ENCODE peak calls at places on chromosomes 4 and X, in ten cellular contexts. One of them, this sample, is unnamed.

GRCh38 chr4:112213091-112213490 is 18.5 kb upstream of the AP1AR start:
- DNase-seq in HT1080: no peak
- DNase-seq in CD8-positive, alpha-beta memory T cell: no peak
- DNase-seq in left lung: no peak
- DNase-seq in epithelial cell of prostate: no peak
- DNase-seq in activated CD8-positive, alpha-beta T cell treated with anti-CD3 and anti-CD28 coated beads, Interleukin-2, amount 10 ng/mL, durations not matched to agents 7 days and 5 days: no peak
- DNase-seq in activated T-helper 1 cell treated with anti-CD3 and anti-CD28 coated beads, Interleukin-12 subunit alpha, Interleukin-12 subunit beta, Interleukin-2, Interleukin-4 antibody, amounts not matched to agents 30 ng/mL and 10 ng/mL and 1 ng/mL, durations not matched to agents 14 hours and 24 hours and 36 hours: no peak
- DNase-seq in SHP77 treated with DMSO at 0.1 percent for 48 hours: no peak
- DNase-seq in upper lobe of right lung: no peak
- DNase-seq in dermis blood vessel endothelial cell: no peak
- DNase-seq in this sample: no peak

GRCh38 chrX:17412692-17413091 is 37.7 kb downstream of the NHS start:
- DNase-seq in dermis blood vessel endothelial cell: no peak
- DNase-seq in activated T-helper 1 cell treated with anti-CD3 and anti-CD28 coated beads, Interleukin-12 subunit alpha, Interleukin-12 subunit beta, Interleukin-2, Interleukin-4 antibody, amounts not matched to agents 30 ng/mL and 10 ng/mL and 1 ng/mL, durations not matched to agents 14 hours and 24 hours and 36 hours: no peak
- DNase-seq in epithelial cell of prostate: no peak
- DNase-seq in activated CD8-positive, alpha-beta T cell treated with anti-CD3 and anti-CD28 coated beads, Interleukin-2, amount 10 ng/mL, durations not matched to agents 7 days and 5 days: no peak
- DNase-seq in HT1080: peak; percentile 84
- DNase-seq in left lung: no peak
- DNase-seq in CD8-positive, alpha-beta memory T cell: no peak
- DNase-seq in SHP77 treated with DMSO at 0.1 percent for 48 hours: no peak
- DNase-seq in upper lobe of right lung: no peak
- DNase-seq in this sample: peak; percentile 62

GRCh38 chrX:44914532-44915198 is 41.7 kb downstream of the KDM6A start:
- DNase-seq in epithelial cell of prostate: no peak
- DNase-seq in SHP77 treated with DMSO at 0.1 percent for 48 hours: no peak
- DNase-seq in HT1080: no peak
- DNase-seq in dermis blood vessel endothelial cell: peak; percentile 33
- DNase-seq in upper lobe of right lung: no peak
- DNase-seq in left lung: no peak
- DNase-seq in activated T-helper 1 cell treated with anti-CD3 and anti-CD28 coated beads, Interleukin-12 subunit alpha, Interleukin-12 subunit beta, Interleukin-2, Interleukin-4 antibody, amounts not matched to agents 30 ng/mL and 10 ng/mL and 1 ng/mL, durations not matched to agents 14 hours and 24 hours and 36 hours: no peak
- DNase-seq in CD8-positive, alpha-beta memory T cell: no peak
- DNase-seq in activated CD8-positive, alpha-beta T cell treated with anti-CD3 and anti-CD28 coated beads, Interleukin-2, amount 10 ng/mL, durations not matched to agents 7 days and 5 days: no peak
- DNase-seq in this sample: no peak

GRCh38 chr4:88009871-88010270 is 2.4 kb downstream of the PKD2 start:
- DNase-seq in activated T-helper 1 cell treated with anti-CD3 and anti-CD28 coated beads, Interleukin-12 subunit alpha, Interleukin-12 subunit beta, Interleukin-2, Interleukin-4 antibody, amounts not matched to agents 30 ng/mL and 10 ng/mL and 1 ng/mL, durations not matched to agents 14 hours and 24 hours and 36 hours: no peak
- DNase-seq in SHP77 treated with DMSO at 0.1 percent for 48 hours: no peak
- DNase-seq in HT1080: no peak
- DNase-seq in activated CD8-positive, alpha-beta T cell treated with anti-CD3 and anti-CD28 coated beads, Interleukin-2, amount 10 ng/mL, durations not matched to agents 7 days and 5 days: no peak
- DNase-seq in dermis blood vessel endothelial cell: no peak
- DNase-seq in epithelial cell of prostate: no peak
- DNase-seq in left lung: no peak
- DNase-seq in upper lobe of right lung: no peak
- DNase-seq in CD8-positive, alpha-beta memory T cell: no peak
- DNase-seq in this sample: no peak

GRCh38 chr4:112236040-112236439 is 4.5 kb downstream of the AP1AR start:
- DNase-seq in HT1080: no peak
- DNase-seq in epithelial cell of prostate: no peak
- DNase-seq in CD8-positive, alpha-beta memory T cell: no peak
- DNase-seq in left lung: no peak
- DNase-seq in upper lobe of right lung: no peak
- DNase-seq in activated CD8-positive, alpha-beta T cell treated with anti-CD3 and anti-CD28 coated beads, Interleukin-2, amount 10 ng/mL, durations not matched to agents 7 days and 5 days: no peak
- DNase-seq in activated T-helper 1 cell treated with anti-CD3 and anti-CD28 coated beads, Interleukin-12 subunit alpha, Interleukin-12 subunit beta, Interleukin-2, Interleukin-4 antibody, amounts not matched to agents 30 ng/mL and 10 ng/mL and 1 ng/mL, durations not matched to agents 14 hours and 24 hours and 36 hours: no peak
- DNase-seq in dermis blood vessel endothelial cell: no peak
- DNase-seq in SHP77 treated with DMSO at 0.1 percent for 48 hours: no peak
- DNase-seq in this sample: no peak

GRCh38 chr4:183763990-183764754 is 105.1 kb downstream of the TRAPPC11 start:
- DNase-seq in dermis blood vessel endothelial cell: no peak
- DNase-seq in HT1080: no peak
- DNase-seq in upper lobe of right lung: no peak
- DNase-seq in epithelial cell of prostate: no peak
- DNase-seq in activated T-helper 1 cell treated with anti-CD3 and anti-CD28 coated beads, Interleukin-12 subunit alpha, Interleukin-12 subunit beta, Interleukin-2, Interleukin-4 antibody, amounts not matched to agents 30 ng/mL and 10 ng/mL and 1 ng/mL, durations not matched to agents 14 hours and 24 hours and 36 hours: no peak
- DNase-seq in SHP77 treated with DMSO at 0.1 percent for 48 hours: no peak
- DNase-seq in CD8-positive, alpha-beta memory T cell: no peak
- DNase-seq in left lung: no peak
- DNase-seq in activated CD8-positive, alpha-beta T cell treated with anti-CD3 and anti-CD28 coated beads, Interleukin-2, amount 10 ng/mL, durations not matched to agents 7 days and 5 days: no peak
- DNase-seq in this sample: no peak

GRCh38 chr4:129362685-129363274 is 266.8 kb downstream of the C4orf33 start:
- DNase-seq in left lung: no peak
- DNase-seq in activated CD8-positive, alpha-beta T cell treated with anti-CD3 and anti-CD28 coated beads, Interleukin-2, amount 10 ng/mL, durations not matched to agents 7 days and 5 days: peak; percentile 65
- DNase-seq in epithelial cell of prostate: no peak
- DNase-seq in upper lobe of right lung: no peak
- DNase-seq in CD8-positive, alpha-beta memory T cell: peak; percentile 15
- DNase-seq in activated T-helper 1 cell treated with anti-CD3 and anti-CD28 coated beads, Interleukin-12 subunit alpha, Interleukin-12 subunit beta, Interleukin-2, Interleukin-4 antibody, amounts not matched to agents 30 ng/mL and 10 ng/mL and 1 ng/mL, durations not matched to agents 14 hours and 24 hours and 36 hours: peak; percentile 12
- DNase-seq in SHP77 treated with DMSO at 0.1 percent for 48 hours: no peak
- DNase-seq in HT1080: peak; percentile 57
- DNase-seq in dermis blood vessel endothelial cell: peak; percentile 87
- DNase-seq in this sample: peak; percentile 62

GRCh38 chr4:40572692-40573287 is 56.9 kb downstream of the RBM47 start:
- DNase-seq in CD8-positive, alpha-beta memory T cell: no peak
- DNase-seq in left lung: no peak
- DNase-seq in upper lobe of right lung: no peak
- DNase-seq in SHP77 treated with DMSO at 0.1 percent for 48 hours: no peak
- DNase-seq in activated T-helper 1 cell treated with anti-CD3 and anti-CD28 coated beads, Interleukin-12 subunit alpha, Interleukin-12 subunit beta, Interleukin-2, Interleukin-4 antibody, amounts not matched to agents 30 ng/mL and 10 ng/mL and 1 ng/mL, durations not matched to agents 14 hours and 24 hours and 36 hours: no peak
- DNase-seq in dermis blood vessel endothelial cell: no peak
- DNase-seq in HT1080: no peak
- DNase-seq in epithelial cell of prostate: no peak
- DNase-seq in activated CD8-positive, alpha-beta T cell treated with anti-CD3 and anti-CD28 coated beads, Interleukin-2, amount 10 ng/mL, durations not matched to agents 7 days and 5 days: no peak
- DNase-seq in this sample: no peak

GRCh38 chrX:135522878-135523693 is 2.6 kb downstream of the INTS6L start:
- DNase-seq in CD8-positive, alpha-beta memory T cell: no peak
- DNase-seq in activated T-helper 1 cell treated with anti-CD3 and anti-CD28 coated beads, Interleukin-12 subunit alpha, Interleukin-12 subunit beta, Interleukin-2, Interleukin-4 antibody, amounts not matched to agents 30 ng/mL and 10 ng/mL and 1 ng/mL, durations not matched to agents 14 hours and 24 hours and 36 hours: no peak
- DNase-seq in HT1080: no peak
- DNase-seq in left lung: no peak
- DNase-seq in dermis blood vessel endothelial cell: no peak
- DNase-seq in activated CD8-positive, alpha-beta T cell treated with anti-CD3 and anti-CD28 coated beads, Interleukin-2, amount 10 ng/mL, durations not matched to agents 7 days and 5 days: no peak
- DNase-seq in SHP77 treated with DMSO at 0.1 percent for 48 hours: no peak
- DNase-seq in epithelial cell of prostate: no peak
- DNase-seq in upper lobe of right lung: no peak
- DNase-seq in this sample: no peak

GRCh38 chrX:41737065-41737464 is 13.1 kb downstream of the GPR82 start:
- DNase-seq in HT1080: no peak
- DNase-seq in dermis blood vessel endothelial cell: no peak
- DNase-seq in CD8-positive, alpha-beta memory T cell: no peak
- DNase-seq in activated T-helper 1 cell treated with anti-CD3 and anti-CD28 coated beads, Interleukin-12 subunit alpha, Interleukin-12 subunit beta, Interleukin-2, Interleukin-4 antibody, amounts not matched to agents 30 ng/mL and 10 ng/mL and 1 ng/mL, durations not matched to agents 14 hours and 24 hours and 36 hours: peak; percentile 17
- DNase-seq in activated CD8-positive, alpha-beta T cell treated with anti-CD3 and anti-CD28 coated beads, Interleukin-2, amount 10 ng/mL, durations not matched to agents 7 days and 5 days: peak; percentile 73
- DNase-seq in SHP77 treated with DMSO at 0.1 percent for 48 hours: no peak
- DNase-seq in epithelial cell of prostate: no peak
- DNase-seq in upper lobe of right lung: no peak
- DNase-seq in left lung: no peak
- DNase-seq in this sample: no peak

GRCh38 chrX:72676465-72676864 is 37.6 kb downstream of the PHKA1 start:
- DNase-seq in activated CD8-positive, alpha-beta T cell treated with anti-CD3 and anti-CD28 coated beads, Interleukin-2, amount 10 ng/mL, durations not matched to agents 7 days and 5 days: no peak
- DNase-seq in activated T-helper 1 cell treated with anti-CD3 and anti-CD28 coated beads, Interleukin-12 subunit alpha, Interleukin-12 subunit beta, Interleukin-2, Interleukin-4 antibody, amounts not matched to agents 30 ng/mL and 10 ng/mL and 1 ng/mL, durations not matched to agents 14 hours and 24 hours and 36 hours: no peak
- DNase-seq in upper lobe of right lung: no peak
- DNase-seq in epithelial cell of prostate: no peak
- DNase-seq in dermis blood vessel endothelial cell: no peak
- DNase-seq in CD8-positive, alpha-beta memory T cell: no peak
- DNase-seq in SHP77 treated with DMSO at 0.1 percent for 48 hours: no peak
- DNase-seq in left lung: no peak
- DNase-seq in HT1080: no peak
- DNase-seq in this sample: no peak

GRCh38 chr4:55742655-55743191 is 76.9 kb upstream of the EXOC1L start:
- DNase-seq in CD8-positive, alpha-beta memory T cell: no peak
- DNase-seq in epithelial cell of prostate: no peak
- DNase-seq in dermis blood vessel endothelial cell: no peak
- DNase-seq in upper lobe of right lung: no peak
- DNase-seq in left lung: no peak
- DNase-seq in HT1080: no peak
- DNase-seq in activated CD8-positive, alpha-beta T cell treated with anti-CD3 and anti-CD28 coated beads, Interleukin-2, amount 10 ng/mL, durations not matched to agents 7 days and 5 days: no peak
- DNase-seq in activated T-helper 1 cell treated with anti-CD3 and anti-CD28 coated beads, Interleukin-12 subunit alpha, Interleukin-12 subunit beta, Interleukin-2, Interleukin-4 antibody, amounts not matched to agents 30 ng/mL and 10 ng/mL and 1 ng/mL, durations not matched to agents 14 hours and 24 hours and 36 hours: no peak
- DNase-seq in SHP77 treated with DMSO at 0.1 percent for 48 hours: peak; percentile 43
- DNase-seq in this sample: no peak